ENCODE peak calls at places on chromosomes 12 and 14, in five cellular contexts. P, R, S, D and J are unnamed samples.
A peak's percentile ranks its signal among the peaks of the same experiment; 100 is the strongest.

GRCh38 chr12:106446429-106447092 is 89.0 kb downstream of the POLR3B start:
- DNase-seq in S (no peak), P (no peak), R (no peak), D (no peak), J (no peak)

GRCh38 chr14:57493467-57494181 is at the start of gene CCDC198:
- DNase-seq in P (no peak), S (peak; percentile 41), R (no peak), D (no peak), J (no peak)

GRCh38 chr12:48969847-48970701 is 1.5 kb downstream of the WNT10B start:
- DNase-seq in P (no peak), S (no peak), D (no peak), R (no peak), J (no peak)

GRCh38 chr12:43653917-43654316 is 101.9 kb upstream of the ADAMTS20 start:
- DNase-seq in D (no peak), P (no peak), R (no peak), S (no peak), J (no peak)

GRCh38 chr12:88986056-88986455 is 366.2 kb downstream of the DUSP6 start:
- DNase-seq in R (no peak), D (no peak), P (no peak), S (no peak), J (no peak)

GRCh38 chr14:60734465-60735242 is at the start of gene MNAT1:
- DNase-seq in S (peak; percentile 79), R (peak; percentile 92), D (peak; percentile 87), P (no peak), J (peak; percentile 75)

GRCh38 chr12:3127832-3128231 is 50.7 kb downstream of the TSPAN9 start:
- DNase-seq in D (no peak), S (no peak), R (no peak), P (no peak), J (no peak)

GRCh38 chr12:50101663-50102062 is 2.1 kb upstream of the GPD1 start:
- DNase-seq in P (no peak), R (no peak), S (peak; percentile 60), D (no peak), J (no peak)

GRCh38 chr14:59870277-59871165 is at the start of gene RTN1:
- DNase-seq in S (peak; percentile 60), P (no peak), R (peak; percentile 51), D (peak; percentile 32), J (peak; percentile 10)

GRCh38 chr14:101359221-101360044 is 201.9 kb upstream of the DIO3 start:
- DNase-seq in P (no peak), D (no peak), S (peak; percentile 61), R (no peak), J (peak; percentile 75)

GRCh38 chr14:99511421-99512109 is 30.4 kb downstream of the CCNK start:
- DNase-seq in D (no peak), P (no peak), R (no peak), S (peak; percentile 81), J (no peak)

GRCh38 chr14:100297320-100298300 is 8.6 kb downstream of the SLC25A29 start:
- DNase-seq in D (no peak), P (no peak), S (peak; percentile 79), R (peak; percentile 78), J (peak; percentile 82)

GRCh38 chr14:99586761-99587462 is 17.1 kb downstream of the CCDC85C start:
- DNase-seq in P (no peak), D (no peak), R (no peak), S (peak; percentile 71), J (no peak)

GRCh38 chr12:124923906-124924734 is 9.7 kb upstream of the UBC start:
- DNase-seq in R (no peak), P (no peak), S (peak; percentile 94), D (no peak), J (no peak)